ENCODE peak calls at places on chromosomes 3 and 15, in six cellular contexts. A is fibroblast of the conjunctiva, M is cardiac septum, P is fibroblast of lung, L is B cell, H is transverse colon. D is an unnamed sample.

GRCh38 chr3:117052356-117052755 is 342.8 kb downstream of the TUSC7 start:
- DNase-seq in A (no peak), M (no peak), P (peak), L (no peak), H (no peak), D (no peak)

GRCh38 chr15:98727115-98728040 is 79.0 kb downstream of the IGF1R start:
- DNase-seq in A (peak), M (peak), P (peak), L (no peak), H (peak), D (peak)

GRCh38 chr15:99619712-99620111 is 53.9 kb downstream of the MEF2A start:
- DNase-seq in A (no peak), M (no peak), P (peak), L (no peak), H (no peak), D (no peak)

GRCh38 chr3:179027326-179027900 is 44.2 kb downstream of the ZMAT3 start:
- DNase-seq in A (peak), M (no peak), P (peak), L (no peak), H (no peak), D (no peak)

GRCh38 chr3:87033205-87033604 is 42.3 kb upstream of the VGLL3 start:
- DNase-seq in A (no peak), M (no peak), P (no peak), L (no peak), H (no peak), D (no peak)

GRCh38 chr3:61966200-61966599 is 404.8 kb downstream of the PTPRG start:
- DNase-seq in A (no peak), M (no peak), P (no peak), L (no peak), H (no peak), D (no peak)

GRCh38 chr15:95259513-95259912 is 1028.2 kb downstream of the MCTP2 start:
- DNase-seq in A (peak), M (peak), P (peak), L (no peak), H (peak), D (peak)

GRCh38 chr15:29364429-29365078 is 94.9 kb upstream of the NSMCE3 start:
- DNase-seq in A (peak), M (no peak), P (peak), L (no peak), H (no peak), D (no peak)

GRCh38 chr15:100101389-100102089 is 240.2 kb downstream of the ADAMTS17 start:
- DNase-seq in A (no peak), M (peak), P (no peak), L (no peak), H (no peak), D (peak)

GRCh38 chr15:98671060-98672008 is 23.0 kb downstream of the IGF1R start:
- DNase-seq in A (no peak), M (no peak), P (peak), L (no peak), H (no peak), D (no peak)

GRCh38 chr3:127150915-127151564 is 41.9 kb upstream of the PRR23E start:
- DNase-seq in A (no peak), M (peak), P (no peak), L (no peak), H (no peak), D (no peak)

GRCh38 chr3:36944641-36945270 is at the start of gene TRANK1:
- DNase-seq in A (peak), M (peak), P (peak), L (peak), H (peak), D (peak)

GRCh38 chr15:48996276-48996675 is 32.6 kb upstream of the SHC4 start:
- DNase-seq in A (no peak), M (no peak), P (no peak), L (no peak), H (no peak), D (no peak)

GRCh38 chr15:66187271-66187670 is 66.3 kb downstream of the MEGF11 start:
- DNase-seq in A (no peak), M (peak), P (no peak), L (no peak), H (no peak), D (no peak)

GRCh38 chr15:71440479-71441071 is 325.3 kb downstream of the THSD4 start:
- DNase-seq in A (peak), M (no peak), P (peak), L (no peak), H (no peak), D (no peak)

GRCh38 chr15:58495836-58496501 is 64.2 kb downstream of the LIPC start:
- DNase-seq in A (no peak), M (no peak), P (no peak), L (no peak), H (no peak), D (no peak)